ENCODE peak calls at places on chromosomes 2 and 18, in six cellular contexts. One of them, this sample, is unnamed.

GRCh38 chr2:33673937-33674336 is 74.8 kb upstream of the FAM98A start:
- DNase-seq in fibroblast of lung: peak; percentile 14
- DNase-seq in brain microvascular endothelial cell: no peak
- DNase-seq in stomach: no peak
- DNase-seq in body of pancreas: no peak
- DNase-seq in prostate gland: no peak
- DNase-seq in this sample: no peak

GRCh38 chr2:147373800-147374409 is 470.9 kb upstream of the ACVR2A start:
- DNase-seq in fibroblast of lung: no peak
- DNase-seq in brain microvascular endothelial cell: no peak
- DNase-seq in stomach: no peak
- DNase-seq in body of pancreas: no peak
- DNase-seq in prostate gland: no peak
- DNase-seq in this sample: no peak

GRCh38 chr2:159249955-159250723 is 36.4 kb downstream of the WDSUB1 start:
- DNase-seq in fibroblast of lung: peak; percentile 72
- DNase-seq in brain microvascular endothelial cell: peak; percentile 34
- DNase-seq in stomach: no peak
- DNase-seq in body of pancreas: peak; percentile 30
- DNase-seq in prostate gland: peak; percentile 92
- DNase-seq in this sample: peak; percentile 94

GRCh38 chr2:118923371-118923770 is 18.6 kb upstream of the MARCO start:
- DNase-seq in fibroblast of lung: no peak
- DNase-seq in brain microvascular endothelial cell: no peak
- DNase-seq in stomach: no peak
- DNase-seq in body of pancreas: no peak
- DNase-seq in prostate gland: no peak
- DNase-seq in this sample: no peak

GRCh38 chr2:5093518-5093917 is 598.7 kb upstream of the SOX11 start:
- DNase-seq in fibroblast of lung: no peak
- DNase-seq in brain microvascular endothelial cell: no peak
- DNase-seq in stomach: no peak
- DNase-seq in body of pancreas: no peak
- DNase-seq in prostate gland: no peak
- DNase-seq in this sample: no peak

GRCh38 chr2:189633392-189633811 is 27.9 kb upstream of the ASNSD1 start:
- DNase-seq in fibroblast of lung: no peak
- DNase-seq in brain microvascular endothelial cell: no peak
- DNase-seq in stomach: no peak
- DNase-seq in body of pancreas: no peak
- DNase-seq in prostate gland: no peak
- DNase-seq in this sample: no peak

GRCh38 chr2:39304200-39304599 is 60.4 kb upstream of the CDKL4 start:
- DNase-seq in fibroblast of lung: peak; percentile 65
- DNase-seq in brain microvascular endothelial cell: no peak
- DNase-seq in stomach: no peak
- DNase-seq in body of pancreas: no peak
- DNase-seq in prostate gland: no peak
- DNase-seq in this sample: peak; percentile 1

GRCh38 chr2:223760838-223761502 is 76.4 kb downstream of the AP1S3 start:
- DNase-seq in fibroblast of lung: peak; percentile 91
- DNase-seq in brain microvascular endothelial cell: peak; percentile 83
- DNase-seq in stomach: peak; percentile 68
- DNase-seq in body of pancreas: no peak
- DNase-seq in prostate gland: no peak
- DNase-seq in this sample: peak; percentile 98

GRCh38 chr2:223523541-223523940 is 78.6 kb downstream of the SCG2 start:
- DNase-seq in fibroblast of lung: peak; percentile 73
- DNase-seq in brain microvascular endothelial cell: peak; percentile 45
- DNase-seq in stomach: no peak
- DNase-seq in body of pancreas: no peak
- DNase-seq in prostate gland: no peak
- DNase-seq in this sample: peak; percentile 76

GRCh38 chr2:239729681-239730566 is 295.2 kb downstream of the NDUFA10 start:
- DNase-seq in fibroblast of lung: no peak
- DNase-seq in brain microvascular endothelial cell: no peak
- DNase-seq in stomach: no peak
- DNase-seq in body of pancreas: no peak
- DNase-seq in prostate gland: no peak
- DNase-seq in this sample: no peak

GRCh38 chr2:38467768-38468463 is 90.8 kb upstream of the ATL2 start:
- DNase-seq in fibroblast of lung: no peak
- DNase-seq in brain microvascular endothelial cell: no peak
- DNase-seq in stomach: no peak
- DNase-seq in body of pancreas: no peak
- DNase-seq in prostate gland: no peak
- DNase-seq in this sample: peak; percentile 40

GRCh38 chr2:177161741-177162440 is 50.7 kb upstream of the HNRNPA3 start:
- DNase-seq in fibroblast of lung: peak; percentile 20
- DNase-seq in brain microvascular endothelial cell: peak; percentile 43
- DNase-seq in stomach: no peak
- DNase-seq in body of pancreas: no peak
- DNase-seq in prostate gland: no peak
- DNase-seq in this sample: no peak

GRCh38 chr2:131521961-131522781 is 5.5 kb upstream of the CCDC74A start:
- DNase-seq in fibroblast of lung: no peak
- DNase-seq in brain microvascular endothelial cell: no peak
- DNase-seq in stomach: no peak
- DNase-seq in body of pancreas: no peak
- DNase-seq in prostate gland: no peak
- DNase-seq in this sample: no peak

GRCh38 chr2:155975734-155976133 is 356.8 kb downstream of the NR4A2 start:
- DNase-seq in fibroblast of lung: peak; percentile 55
- DNase-seq in brain microvascular endothelial cell: no peak
- DNase-seq in stomach: no peak
- DNase-seq in body of pancreas: no peak
- DNase-seq in prostate gland: no peak
- DNase-seq in this sample: no peak

GRCh38 chr18:66560092-66560491 is 43.8 kb downstream of the CDH19 start:
- DNase-seq in fibroblast of lung: peak; percentile 18
- DNase-seq in brain microvascular endothelial cell: peak; percentile 30
- DNase-seq in stomach: no peak
- DNase-seq in body of pancreas: no peak
- DNase-seq in prostate gland: peak; percentile 8
- DNase-seq in this sample: peak; percentile 49

GRCh38 chr18:77146249-77147080 is 13.9 kb upstream of the MBP start:
- DNase-seq in fibroblast of lung: no peak
- DNase-seq in brain microvascular endothelial cell: no peak
- DNase-seq in stomach: no peak
- DNase-seq in body of pancreas: no peak
- DNase-seq in prostate gland: no peak
- DNase-seq in this sample: peak; percentile 38

GRCh38 chr2:70828115-70828514 is 7.5 kb downstream of the CD207 start:
- DNase-seq in fibroblast of lung: no peak
- DNase-seq in brain microvascular endothelial cell: no peak
- DNase-seq in stomach: no peak
- DNase-seq in body of pancreas: no peak
- DNase-seq in prostate gland: no peak
- DNase-seq in this sample: no peak

GRCh38 chr2:71830497-71831207 is 317.0 kb downstream of the CYP26B1 start:
- DNase-seq in fibroblast of lung: no peak
- DNase-seq in brain microvascular endothelial cell: no peak
- DNase-seq in stomach: peak; percentile 18
- DNase-seq in body of pancreas: no peak
- DNase-seq in prostate gland: no peak
- DNase-seq in this sample: no peak

GRCh38 chr2:3223080-3223923 is 154.3 kb downstream of the EIPR1 start:
- DNase-seq in fibroblast of lung: peak; percentile 79
- DNase-seq in brain microvascular endothelial cell: peak; percentile 74
- DNase-seq in stomach: no peak
- DNase-seq in body of pancreas: no peak
- DNase-seq in prostate gland: no peak
- DNase-seq in this sample: peak; percentile 42

GRCh38 chr2:228649447-228649846 is 468.0 kb upstream of the SPHKAP start:
- DNase-seq in fibroblast of lung: no peak
- DNase-seq in brain microvascular endothelial cell: no peak
- DNase-seq in stomach: no peak
- DNase-seq in body of pancreas: no peak
- DNase-seq in prostate gland: no peak
- DNase-seq in this sample: no peak

GRCh38 chr2:172339431-172340010 is 87.9 kb upstream of the ITGA6 start:
- DNase-seq in fibroblast of lung: peak; percentile 36
- DNase-seq in brain microvascular endothelial cell: no peak
- DNase-seq in stomach: no peak
- DNase-seq in body of pancreas: no peak
- DNase-seq in prostate gland: no peak
- DNase-seq in this sample: peak; percentile 33

GRCh38 chr18:72104851-72105250 is 439.3 kb downstream of the CBLN2 start:
- DNase-seq in fibroblast of lung: no peak
- DNase-seq in brain microvascular endothelial cell: no peak
- DNase-seq in stomach: no peak
- DNase-seq in body of pancreas: no peak
- DNase-seq in prostate gland: no peak
- DNase-seq in this sample: no peak

GRCh38 chr2:101518470-101519172 is 43.7 kb upstream of the RFX8 start:
- DNase-seq in fibroblast of lung: peak; percentile 57
- DNase-seq in brain microvascular endothelial cell: peak; percentile 52
- DNase-seq in stomach: peak; percentile 61
- DNase-seq in body of pancreas: peak; percentile 56
- DNase-seq in prostate gland: peak; percentile 43
- DNase-seq in this sample: peak; percentile 65
- TF ChIP-seq CTCF in fibroblast of lung: peak; percentile 36
- TF ChIP-seq CTCF in brain microvascular endothelial cell: peak; percentile 63
- TF ChIP-seq CTCF in stomach: peak; percentile 59
- TF ChIP-seq CTCF in body of pancreas: peak; percentile 44
- TF ChIP-seq CTCF in prostate gland: peak; percentile 35
- TF ChIP-seq CTCF in this sample: peak; percentile 75

GRCh38 chr2:121367246-121367900 is 82.4 kb upstream of the TFCP2L1 start:
- DNase-seq in fibroblast of lung: no peak
- DNase-seq in brain microvascular endothelial cell: no peak
- DNase-seq in stomach: no peak
- DNase-seq in body of pancreas: no peak
- DNase-seq in prostate gland: no peak
- DNase-seq in this sample: no peak
- H3K36me3 ChIP-seq in fibroblast of lung: peaks cover 14% of the 10 kb centered on the region
- H3K36me3 ChIP-seq in brain microvascular endothelial cell: peaks cover 18% of the 10 kb centered on the region
- H3K36me3 ChIP-seq in stomach: peaks cover 84% of the 10 kb centered on the region
- H3K36me3 ChIP-seq in body of pancreas: peaks cover 20% of the 10 kb centered on the region
- H3K36me3 ChIP-seq in prostate gland: peaks cover 6% of the 10 kb centered on the region
- H3K36me3 ChIP-seq in this sample: peaks cover 20% of the 10 kb centered on the region

DNA sequence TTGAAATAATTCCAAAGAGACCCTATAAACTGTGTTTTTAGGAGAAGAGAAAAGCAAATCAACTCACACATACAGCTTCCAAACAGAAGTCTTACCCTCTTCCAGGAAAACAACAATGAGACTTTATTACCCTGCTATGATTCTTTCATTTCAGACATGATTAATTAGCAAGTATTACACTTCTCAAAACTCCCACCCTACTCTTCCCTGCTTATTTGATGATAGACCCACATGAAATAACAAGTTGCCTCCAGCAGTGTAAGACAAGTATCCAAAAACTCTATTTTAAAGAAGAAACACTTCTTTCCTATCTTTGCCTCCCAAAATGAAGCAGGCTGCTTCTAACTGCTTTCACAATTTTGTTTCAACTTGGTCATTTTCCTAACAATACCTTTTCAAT is 4.1 kb downstream of the FIGN start:
- DNase-seq in fibroblast of lung: peak; percentile 21
- DNase-seq in brain microvascular endothelial cell: no peak
- DNase-seq in stomach: no peak
- DNase-seq in body of pancreas: no peak
- DNase-seq in prostate gland: no peak
- DNase-seq in this sample: no peak
- H3K27ac ChIP-seq in fibroblast of lung: no peak overlapping the region
- H3K27ac ChIP-seq in brain microvascular endothelial cell: no peak overlapping the region
- H3K27ac ChIP-seq in stomach: peak overlapping the region; percentile 90
- H3K27ac ChIP-seq in body of pancreas: peak overlapping the region; percentile 62
- H3K27ac ChIP-seq in prostate gland: no peak overlapping the region
- H3K27ac ChIP-seq in this sample: no peak overlapping the region

GRCh38 chr2:127027715-127028114 is 79.2 kb downstream of the BIN1 start:
- DNase-seq in fibroblast of lung: no peak
- DNase-seq in brain microvascular endothelial cell: no peak
- DNase-seq in stomach: no peak
- DNase-seq in body of pancreas: no peak
- DNase-seq in prostate gland: no peak
- DNase-seq in this sample: no peak

GRCh38 chr2:127022817-127023216 is 84.1 kb downstream of the BIN1 start:
- DNase-seq in fibroblast of lung: no peak
- DNase-seq in brain microvascular endothelial cell: no peak
- DNase-seq in stomach: no peak
- DNase-seq in body of pancreas: no peak
- DNase-seq in prostate gland: no peak
- DNase-seq in this sample: no peak

GRCh38 chr2:127023504-127023903 is 83.5 kb downstream of the BIN1 start:
- DNase-seq in fibroblast of lung: no peak
- DNase-seq in brain microvascular endothelial cell: no peak
- DNase-seq in stomach: no peak
- DNase-seq in body of pancreas: no peak
- DNase-seq in prostate gland: no peak
- DNase-seq in this sample: no peak

GRCh38 chr2:127025357-127026062 is 81.4 kb downstream of the BIN1 start:
- DNase-seq in fibroblast of lung: peak; percentile 95
- DNase-seq in brain microvascular endothelial cell: peak; percentile 95
- DNase-seq in stomach: peak; percentile 55
- DNase-seq in body of pancreas: peak; percentile 47
- DNase-seq in prostate gland: no peak
- DNase-seq in this sample: peak; percentile 70

GRCh38 chr2:127024769-127025356 is 82.1 kb downstream of the BIN1 start:
- DNase-seq in fibroblast of lung: peak; percentile 54
- DNase-seq in brain microvascular endothelial cell: peak; percentile 55
- DNase-seq in stomach: no peak
- DNase-seq in body of pancreas: no peak
- DNase-seq in prostate gland: no peak
- DNase-seq in this sample: peak; percentile 28
- TF ChIP-seq CTCF in fibroblast of lung: no peak
- TF ChIP-seq CTCF in brain microvascular endothelial cell: peak; percentile 72
- TF ChIP-seq CTCF in stomach: no peak
- TF ChIP-seq CTCF in body of pancreas: peak; percentile 22
- TF ChIP-seq CTCF in prostate gland: no peak
- TF ChIP-seq CTCF in this sample: peak; percentile 37

DNA sequence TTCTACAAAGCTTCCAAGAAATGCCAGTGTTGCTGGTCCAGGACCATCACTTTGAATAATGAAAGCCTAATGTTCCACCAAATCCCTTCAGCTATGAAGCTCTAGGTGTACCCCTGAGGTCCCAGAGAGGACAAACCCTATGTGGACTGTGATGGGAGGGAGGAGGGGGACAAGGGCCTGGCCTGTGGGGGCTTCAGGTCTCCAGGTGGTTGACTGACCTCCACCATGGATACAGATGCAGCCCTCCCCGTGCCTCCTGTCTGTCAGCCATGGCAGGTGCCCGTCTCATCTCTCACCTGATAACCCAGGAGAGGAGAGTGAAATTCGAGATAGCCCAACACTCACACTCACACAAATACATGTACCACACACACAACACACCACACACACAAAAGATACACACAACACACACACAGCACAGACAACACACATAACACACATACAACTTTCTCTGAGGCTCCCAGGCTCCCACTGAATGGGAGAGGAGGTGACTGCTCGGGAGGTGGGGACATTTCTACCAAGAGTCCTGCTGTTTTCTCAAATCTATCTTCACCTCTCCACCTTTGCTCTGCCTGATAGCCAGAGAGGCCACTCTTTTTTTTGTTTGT is 12.8 kb upstream of the RHOB start:
- DNase-seq in fibroblast of lung: no peak
- DNase-seq in brain microvascular endothelial cell: no peak
- DNase-seq in stomach: peak; percentile 9
- DNase-seq in body of pancreas: peak; percentile 3
- DNase-seq in prostate gland: no peak
- DNase-seq in this sample: no peak
- H3K36me3 ChIP-seq in fibroblast of lung: no peaks in the 10 kb centered on the region
- H3K36me3 ChIP-seq in brain microvascular endothelial cell: no peaks in the 10 kb centered on the region
- H3K36me3 ChIP-seq in stomach: no peaks in the 10 kb centered on the region
- H3K36me3 ChIP-seq in body of pancreas: no peaks in the 10 kb centered on the region
- H3K36me3 ChIP-seq in prostate gland: no peaks in the 10 kb centered on the region
- H3K36me3 ChIP-seq in this sample: no peaks in the 10 kb centered on the region